ENCODE peak calls at places on chromosomes 16 and 17, in five cellular contexts. One of them, this sample, is unnamed.
A peak's percentile ranks its signal among the peaks of the same experiment; 100 is the strongest.

GRCh38 chr17:68612228-68612922 is 11.2 kb upstream of the FAM20A start:
- DNase-seq in HTR-8/SVneo: no peak
- DNase-seq in GF-D8: no peak
- DNase-seq in epithelial cell of prostate: no peak
- DNase-seq in stimulated activated effector memory CD8-positive, alpha-beta T cell treated with anti-CD3 and anti-CD28 coated beads, Interleukin-12 subunit alpha, Interleukin-12 subunit beta, amount 100 ng/mL, for 72 hours: no peak
- DNase-seq in this sample: no peak

GRCh38 chr16:82300374-82300936 is 130.4 kb upstream of the MPHOSPH6 start:
- DNase-seq in epithelial cell of prostate: no peak
- DNase-seq in HTR-8/SVneo: no peak
- DNase-seq in GF-D8: no peak
- DNase-seq in stimulated activated effector memory CD8-positive, alpha-beta T cell treated with anti-CD3 and anti-CD28 coated beads, Interleukin-12 subunit alpha, Interleukin-12 subunit beta, amount 100 ng/mL, for 72 hours: no peak
- DNase-seq in this sample: no peak

GRCh38 chr16:2769675-2770056 is 7.4 kb downstream of the ELOB start:
- DNase-seq in HTR-8/SVneo: no peak
- DNase-seq in epithelial cell of prostate: no peak
- DNase-seq in stimulated activated effector memory CD8-positive, alpha-beta T cell treated with anti-CD3 and anti-CD28 coated beads, Interleukin-12 subunit alpha, Interleukin-12 subunit beta, amount 100 ng/mL, for 72 hours: no peak
- DNase-seq in GF-D8: no peak
- DNase-seq in this sample: no peak

GRCh38 chr16:57284206-57284951 is at the start of gene PLLP:
- DNase-seq in stimulated activated effector memory CD8-positive, alpha-beta T cell treated with anti-CD3 and anti-CD28 coated beads, Interleukin-12 subunit alpha, Interleukin-12 subunit beta, amount 100 ng/mL, for 72 hours: peak; percentile 64
- DNase-seq in epithelial cell of prostate: no peak
- DNase-seq in GF-D8: no peak
- DNase-seq in HTR-8/SVneo: peak; percentile 68
- DNase-seq in this sample: peak; percentile 57

GRCh38 chr17:46157443-46158107 is 35.7 kb downstream of the KANSL1 start:
- DNase-seq in epithelial cell of prostate: no peak
- DNase-seq in HTR-8/SVneo: no peak
- DNase-seq in stimulated activated effector memory CD8-positive, alpha-beta T cell treated with anti-CD3 and anti-CD28 coated beads, Interleukin-12 subunit alpha, Interleukin-12 subunit beta, amount 100 ng/mL, for 72 hours: no peak
- DNase-seq in GF-D8: no peak
- DNase-seq in this sample: no peak

GRCh38 chr17:36470499-36470898 is 16.0 kb upstream of the ZNHIT3 start:
- DNase-seq in stimulated activated effector memory CD8-positive, alpha-beta T cell treated with anti-CD3 and anti-CD28 coated beads, Interleukin-12 subunit alpha, Interleukin-12 subunit beta, amount 100 ng/mL, for 72 hours: no peak
- DNase-seq in HTR-8/SVneo: no peak
- DNase-seq in GF-D8: no peak
- DNase-seq in epithelial cell of prostate: no peak
- DNase-seq in this sample: no peak

GRCh38 chr16:88955906-88956305 is 21.1 kb downstream of the CBFA2T3 start:
- DNase-seq in GF-D8: no peak
- DNase-seq in epithelial cell of prostate: no peak
- DNase-seq in stimulated activated effector memory CD8-positive, alpha-beta T cell treated with anti-CD3 and anti-CD28 coated beads, Interleukin-12 subunit alpha, Interleukin-12 subunit beta, amount 100 ng/mL, for 72 hours: no peak
- DNase-seq in HTR-8/SVneo: no peak
- DNase-seq in this sample: no peak

GRCh38 chr17:62876063-62876462 is 67.9 kb upstream of the MARCHF10 start:
- DNase-seq in HTR-8/SVneo: no peak
- DNase-seq in epithelial cell of prostate: no peak
- DNase-seq in GF-D8: no peak
- DNase-seq in stimulated activated effector memory CD8-positive, alpha-beta T cell treated with anti-CD3 and anti-CD28 coated beads, Interleukin-12 subunit alpha, Interleukin-12 subunit beta, amount 100 ng/mL, for 72 hours: no peak
- DNase-seq in this sample: no peak

GRCh38 chr16:15403392-15403995 is 7.9 kb downstream of the MPV17L start:
- DNase-seq in epithelial cell of prostate: peak; percentile 34
- DNase-seq in GF-D8: no peak
- DNase-seq in stimulated activated effector memory CD8-positive, alpha-beta T cell treated with anti-CD3 and anti-CD28 coated beads, Interleukin-12 subunit alpha, Interleukin-12 subunit beta, amount 100 ng/mL, for 72 hours: no peak
- DNase-seq in HTR-8/SVneo: no peak
- DNase-seq in this sample: no peak

GRCh38 chr16:75415169-75415908 is 18.0 kb downstream of the CFDP1 start:
- DNase-seq in epithelial cell of prostate: peak; percentile 34
- DNase-seq in HTR-8/SVneo: no peak
- DNase-seq in stimulated activated effector memory CD8-positive, alpha-beta T cell treated with anti-CD3 and anti-CD28 coated beads, Interleukin-12 subunit alpha, Interleukin-12 subunit beta, amount 100 ng/mL, for 72 hours: no peak
- DNase-seq in GF-D8: no peak
- DNase-seq in this sample: no peak

GRCh38 chr17:16911141-16911937 is 60.6 kb downstream of the TNFRSF13B start:
- DNase-seq in epithelial cell of prostate: no peak
- DNase-seq in GF-D8: no peak
- DNase-seq in stimulated activated effector memory CD8-positive, alpha-beta T cell treated with anti-CD3 and anti-CD28 coated beads, Interleukin-12 subunit alpha, Interleukin-12 subunit beta, amount 100 ng/mL, for 72 hours: no peak
- DNase-seq in HTR-8/SVneo: no peak
- DNase-seq in this sample: no peak

GRCh38 chr16:2715519-2715918 is 4.5 kb downstream of the PRSS27 start:
- DNase-seq in stimulated activated effector memory CD8-positive, alpha-beta T cell treated with anti-CD3 and anti-CD28 coated beads, Interleukin-12 subunit alpha, Interleukin-12 subunit beta, amount 100 ng/mL, for 72 hours: peak; percentile 89
- DNase-seq in HTR-8/SVneo: no peak
- DNase-seq in GF-D8: no peak
- DNase-seq in epithelial cell of prostate: no peak
- DNase-seq in this sample: peak; percentile 79

This sample was measured in activated B cell treated with CpG ODN at 0.5 μM for 24 hours.